ENCODE peak calls at places on chromosomes 5 and 9, in four cellular contexts. One of them, this sample, is unnamed. For H3K9me3, the result is how much of the 10 kb centered on the place peaks cover.

GRCh38 chr5:69245031-69245430 is 10.3 kb downstream of the CDK7 start:
- DNase-seq in psoas muscle: no peak
- DNase-seq in Peyer's patch: no peak
- DNase-seq in stomach: no peak
- DNase-seq in this sample: no peak

GRCh38 chr5:62284946-62285891 is 20.8 kb upstream of the KIF2A start:
- DNase-seq in psoas muscle: no peak
- DNase-seq in stomach: no peak
- DNase-seq in Peyer's patch: no peak
- DNase-seq in this sample: no peak

GRCh38 chr5:13866792-13867191 is 77.7 kb downstream of the DNAH5 start:
- DNase-seq in psoas muscle: no peak
- DNase-seq in stomach: no peak
- DNase-seq in Peyer's patch: no peak
- DNase-seq in this sample: no peak

GRCh38 chr9:131889437-131890244 is 149.8 kb upstream of the RAPGEF1 start:
- DNase-seq in Peyer's patch: no peak
- DNase-seq in stomach: peak
- DNase-seq in psoas muscle: no peak
- DNase-seq in this sample: no peak

GRCh38 chr5:2579126-2579525 is 172.4 kb downstream of the IRX2 start:
- DNase-seq in stomach: no peak
- DNase-seq in Peyer's patch: no peak
- DNase-seq in psoas muscle: no peak
- DNase-seq in this sample: no peak

GRCh38 chr9:26863074-26863473 is 29.5 kb downstream of the CAAP1 start:
- DNase-seq in psoas muscle: no peak
- DNase-seq in stomach: no peak
- DNase-seq in Peyer's patch: no peak
- DNase-seq in this sample: no peak

GRCh38 chr9:27247756-27248155 is 49.2 kb downstream of the EQTN start:
- DNase-seq in Peyer's patch: no peak
- DNase-seq in stomach: peak
- DNase-seq in psoas muscle: no peak
- DNase-seq in this sample: peak

GRCh38 chr5:137119321-137119720 is 379.8 kb downstream of the SPOCK1 start:
- DNase-seq in stomach: no peak
- DNase-seq in Peyer's patch: no peak
- DNase-seq in psoas muscle: no peak
- DNase-seq in this sample: no peak

GRCh38 chr5:75510417-75510835 is 1.0 kb downstream of the CERT1 start:
- DNase-seq in stomach: peak
- DNase-seq in Peyer's patch: no peak
- DNase-seq in psoas muscle: no peak
- DNase-seq in this sample: no peak

GRCh38 chr5:117302949-117303348 is 728.3 kb upstream of the SEMA6A start:
- DNase-seq in psoas muscle: no peak
- DNase-seq in Peyer's patch: no peak
- DNase-seq in stomach: no peak
- DNase-seq in this sample: no peak

DNA sequence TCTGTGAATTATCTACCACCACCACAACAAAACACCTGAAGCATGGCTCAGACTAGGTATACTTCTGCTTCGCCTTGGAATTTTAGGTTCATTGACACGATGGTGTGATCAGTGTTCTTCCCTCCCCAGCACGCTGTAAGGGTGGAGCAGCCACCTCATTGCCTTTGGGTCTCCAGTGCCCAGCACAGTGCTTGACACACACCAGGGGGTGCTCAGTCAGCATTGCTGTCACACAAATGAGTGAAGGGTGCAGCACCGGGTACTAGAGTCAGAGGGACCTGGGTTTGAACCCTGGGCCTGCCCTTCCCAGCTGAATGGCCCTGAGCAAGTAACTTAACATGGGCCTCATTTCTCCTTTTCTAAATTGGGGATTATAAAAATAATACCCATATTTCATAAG is 9.9 kb upstream of the ANGPTL2 start:
- DNase-seq in Peyer's patch: no peak
- DNase-seq in psoas muscle: peak
- DNase-seq in stomach: peak
- DNase-seq in this sample: no peak
- H3K9me3 ChIP-seq in Peyer's patch: under half
- H3K9me3 ChIP-seq in psoas muscle: under half
- H3K9me3 ChIP-seq in stomach: under half
- H3K9me3 ChIP-seq in this sample: under half

GRCh38 chr5:109653840-109654239 is 35.9 kb upstream of the MAN2A1 start:
- DNase-seq in psoas muscle: no peak
- DNase-seq in Peyer's patch: no peak
- DNase-seq in stomach: no peak
- DNase-seq in this sample: no peak

GRCh38 chr5:109653042-109653441 is 36.7 kb upstream of the MAN2A1 start:
- DNase-seq in Peyer's patch: no peak
- DNase-seq in stomach: no peak
- DNase-seq in psoas muscle: no peak
- DNase-seq in this sample: no peak

GRCh38 chr5:109654455-109654854 is 35.3 kb upstream of the MAN2A1 start:
- DNase-seq in stomach: no peak
- DNase-seq in psoas muscle: no peak
- DNase-seq in Peyer's patch: no peak
- DNase-seq in this sample: no peak

GRCh38 chr5:109656829-109657228 is 32.9 kb upstream of the MAN2A1 start:
- DNase-seq in stomach: no peak
- DNase-seq in psoas muscle: no peak
- DNase-seq in Peyer's patch: peak
- DNase-seq in this sample: peak

DNA sequence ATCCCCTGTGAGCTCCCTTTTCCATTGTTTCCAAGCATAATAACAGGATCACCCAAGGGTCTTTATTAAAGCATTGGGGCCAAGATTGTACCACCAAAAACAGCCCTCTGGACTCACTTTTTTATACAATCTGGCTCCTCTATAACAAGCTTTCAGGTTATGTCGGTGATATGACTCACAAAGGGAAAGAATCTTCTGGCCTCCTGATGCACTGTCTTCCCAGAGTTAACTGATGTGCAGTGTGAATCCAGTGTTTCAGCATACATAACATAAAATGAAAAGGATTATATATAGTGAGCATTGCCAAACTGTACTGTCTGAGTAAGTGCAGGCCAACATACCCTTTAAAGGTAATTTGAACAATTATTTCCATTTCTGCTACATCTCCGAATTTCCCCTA is 33.9 kb upstream of the MAN2A1 start:
- DNase-seq in psoas muscle: no peak
- DNase-seq in Peyer's patch: no peak
- DNase-seq in stomach: no peak
- DNase-seq in this sample: no peak
- H3K27ac ChIP-seq in psoas muscle: no peak
- H3K27ac ChIP-seq in Peyer's patch: no peak
- H3K27ac ChIP-seq in stomach: no peak
- H3K27ac ChIP-seq in this sample: no peak

DNA sequence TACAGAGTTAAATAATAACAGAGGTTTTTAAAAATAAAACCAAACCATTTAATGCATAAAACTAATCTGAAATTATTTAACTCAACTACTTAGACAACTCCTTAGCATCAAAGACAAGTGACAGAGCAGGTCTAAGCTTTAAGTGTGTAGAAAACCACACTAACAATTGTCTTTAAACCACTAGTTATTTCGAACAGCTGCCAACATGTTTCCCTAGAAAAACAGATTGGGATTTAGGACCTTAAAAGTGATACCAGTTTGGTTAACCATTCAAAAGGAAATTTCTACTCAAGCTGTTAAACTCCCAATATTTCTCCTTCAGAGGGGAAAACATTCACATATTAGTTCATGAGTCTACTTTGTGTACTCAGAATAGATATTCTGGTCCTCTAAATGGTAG is 208.7 kb downstream of the BNC2 start:
- DNase-seq in Peyer's patch: no peak
- DNase-seq in psoas muscle: no peak
- DNase-seq in stomach: no peak
- DNase-seq in this sample: no peak
- H3K4me3 ChIP-seq in Peyer's patch: no peak
- H3K4me3 ChIP-seq in psoas muscle: no peak
- H3K4me3 ChIP-seq in stomach: no peak
- H3K4me3 ChIP-seq in this sample: no peak

GRCh38 chr9:91452844-91453243 is 29.2 kb upstream of the NFIL3 start:
- DNase-seq in psoas muscle: no peak
- DNase-seq in Peyer's patch: no peak
- DNase-seq in stomach: no peak
- DNase-seq in this sample: no peak
- H3K9me3 ChIP-seq in psoas muscle: under half
- H3K9me3 ChIP-seq in Peyer's patch: under half
- H3K9me3 ChIP-seq in stomach: under half
- H3K9me3 ChIP-seq in this sample: under half

GRCh38 chr5:142281012-142281374 is 43.8 kb downstream of the SPRY4 start:
- DNase-seq in Peyer's patch: no peak
- DNase-seq in psoas muscle: peak
- DNase-seq in stomach: no peak
- DNase-seq in this sample: no peak
- H3K27ac ChIP-seq in Peyer's patch: no peak
- H3K27ac ChIP-seq in psoas muscle: peak
- H3K27ac ChIP-seq in stomach: peak
- H3K27ac ChIP-seq in this sample: no peak

DNA sequence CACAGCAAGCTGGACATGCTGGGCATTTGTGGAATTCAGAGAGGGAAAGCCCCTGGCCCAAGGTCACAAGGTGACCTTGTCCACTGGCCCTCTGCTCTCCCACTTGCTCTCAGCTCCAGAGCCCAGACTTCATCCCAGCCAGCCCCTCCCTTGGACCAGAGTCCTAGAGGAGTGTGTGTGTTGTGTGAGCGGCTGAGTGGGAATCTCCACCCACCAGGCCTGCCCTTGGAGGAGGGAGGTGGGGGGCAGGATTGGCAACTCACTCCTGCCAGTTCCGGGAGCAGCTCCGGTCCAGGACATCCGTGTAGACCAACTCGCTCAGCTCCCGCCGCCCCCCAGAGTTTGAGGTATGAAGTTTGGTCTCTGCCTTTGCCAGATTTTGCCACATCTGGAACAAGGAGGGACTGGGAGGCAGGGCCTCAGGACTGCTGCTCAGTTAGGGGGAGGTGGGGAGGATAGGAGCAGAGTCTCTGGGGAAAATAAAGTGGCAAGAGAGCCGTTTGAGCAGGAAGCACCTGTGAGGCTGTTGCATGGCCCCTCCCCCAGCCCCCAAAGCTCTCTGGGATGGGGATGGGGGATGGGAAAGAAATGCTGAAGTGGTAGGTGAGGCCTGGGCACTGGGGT is 1.4 kb downstream of the MZB1 start:
- DNase-seq in Peyer's patch: peak
- DNase-seq in psoas muscle: no peak
- DNase-seq in stomach: peak
- DNase-seq in this sample: peak
- H3K4me3 ChIP-seq in Peyer's patch: peak
- H3K4me3 ChIP-seq in psoas muscle: no peak
- H3K4me3 ChIP-seq in stomach: peak
- H3K4me3 ChIP-seq in this sample: peak

DNA sequence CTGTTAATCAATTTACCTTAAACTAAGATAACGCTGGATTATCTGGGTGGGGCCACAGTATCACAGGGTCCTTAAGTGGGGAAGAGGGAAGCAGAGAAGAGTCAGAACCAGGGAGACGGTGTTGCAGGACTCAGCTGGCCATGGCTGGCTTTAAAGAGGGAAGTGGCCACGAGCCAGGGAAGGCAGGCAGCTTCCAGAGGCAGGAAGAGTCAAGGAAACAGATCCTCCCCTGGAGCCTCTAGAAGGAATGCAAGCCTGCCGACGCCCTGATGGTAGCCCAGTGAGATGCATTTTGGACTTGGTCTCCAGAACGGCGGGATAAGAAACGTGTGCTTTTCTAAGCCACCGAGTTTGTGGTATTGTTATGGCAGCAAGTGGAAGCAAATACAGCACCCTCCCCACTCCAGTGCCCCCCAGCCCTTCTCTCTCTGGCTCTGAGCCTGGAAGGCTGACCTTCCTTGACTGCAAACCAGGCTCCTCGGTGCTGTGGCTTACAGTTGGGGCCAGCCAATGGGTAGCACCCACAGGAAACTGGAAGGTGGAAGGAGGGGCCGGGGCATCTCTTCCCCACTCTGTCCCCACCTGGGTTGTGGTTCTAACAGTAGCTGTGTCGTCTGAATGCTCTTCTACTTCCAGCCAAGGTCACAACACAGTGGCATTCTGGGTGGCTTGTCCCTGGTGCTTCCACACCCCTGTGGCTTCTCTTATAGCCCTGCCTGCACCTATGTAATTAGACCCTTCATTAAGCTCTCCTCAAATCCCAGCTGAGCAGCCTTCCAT is 30.1 kb upstream of the UNC5A start:
- DNase-seq in Peyer's patch: no peak
- DNase-seq in psoas muscle: no peak
- DNase-seq in stomach: no peak
- DNase-seq in this sample: no peak
- H3K9me3 ChIP-seq in Peyer's patch: under half
- H3K9me3 ChIP-seq in psoas muscle: under half
- H3K9me3 ChIP-seq in stomach: under half
- H3K9me3 ChIP-seq in this sample: under half

DNA sequence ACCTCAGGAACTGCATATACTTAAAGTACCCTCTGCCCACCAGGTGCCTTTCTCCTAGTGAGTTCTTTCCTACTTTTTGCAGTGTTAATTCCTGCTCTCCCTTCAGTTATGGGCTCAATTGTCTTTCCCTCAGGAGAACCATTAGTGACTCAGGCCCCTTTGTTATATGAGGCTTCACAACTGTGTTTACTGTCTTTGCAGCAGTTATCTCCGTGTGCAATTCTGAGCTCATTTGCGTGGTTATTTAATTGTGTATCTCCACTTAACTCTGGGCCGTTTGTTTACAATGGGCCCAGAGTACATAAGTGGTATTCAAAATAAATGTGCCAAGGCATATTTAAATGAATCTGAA is 9.6 kb downstream of the FBXO38 start:
- DNase-seq in stomach: no peak
- DNase-seq in Peyer's patch: no peak
- DNase-seq in psoas muscle: no peak
- DNase-seq in this sample: no peak
- H3K27ac ChIP-seq in stomach: no peak
- H3K27ac ChIP-seq in Peyer's patch: no peak
- H3K27ac ChIP-seq in psoas muscle: no peak
- H3K27ac ChIP-seq in this sample: no peak

DNA sequence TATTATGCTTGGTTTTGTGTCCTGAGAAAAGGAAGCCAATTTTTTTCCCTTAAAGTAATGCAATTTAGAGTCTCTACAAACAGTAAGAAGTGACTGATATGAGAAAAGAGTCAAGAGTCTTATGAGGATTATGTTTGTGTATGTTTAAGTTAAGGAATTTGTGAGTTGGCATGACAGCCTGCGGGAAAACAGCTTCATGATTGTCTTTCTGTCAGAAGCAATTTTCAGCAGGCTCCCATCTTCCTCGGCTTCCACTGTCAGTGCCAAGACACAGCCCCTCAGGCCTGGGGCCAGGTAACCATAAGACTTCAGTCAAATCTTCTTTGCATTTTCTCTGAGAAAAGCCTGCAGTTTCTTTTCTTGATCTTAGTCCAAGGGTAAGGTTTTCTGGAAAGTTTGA is 17.0 kb upstream of the SELENOP start:
- DNase-seq in stomach: no peak
- DNase-seq in psoas muscle: no peak
- DNase-seq in Peyer's patch: no peak
- DNase-seq in this sample: no peak
- H3K4me3 ChIP-seq in stomach: no peak
- H3K4me3 ChIP-seq in psoas muscle: no peak
- H3K4me3 ChIP-seq in Peyer's patch: no peak
- H3K4me3 ChIP-seq in this sample: no peak

This sample was measured in colonic mucosa.